ENCODE peak calls at places on chromosome 18, in nine cellular contexts. X is NCI-H1436; N is mucosa of gallbladder; L is KG1; Z is heart left ventricle; H is HT1080; V is thoracic aorta; M is activated CD8-positive, alpha-beta T cell treated with anti-CD3 and anti-CD28 coated beads, Interleukin-2, amount 10 ng/mL, durations not matched to agents 7 days and 5 days; E is stimulated activated CD4-positive, alpha-beta T cell treated with anti-CD3 and anti-CD28 coated beads, Interleukin-2, amount 100 ng/mL, for 48 hours. B is an unnamed sample.

GRCh38 chr18:7856733-7857132 is 289.6 kb downstream of the PTPRM start:
- DNase-seq in X (no peak), N (no peak), L (no peak), Z (no peak), H (peak; percentile 70), V (no peak), M (no peak), E (no peak), B (no peak)

GRCh38 chr18:26307161-26307773 is 81.0 kb downstream of the TAF4B start:
- DNase-seq in X (peak; percentile 54), N (peak; percentile 12), L (peak; percentile 5), Z (no peak), H (peak; percentile 56), V (no peak), M (peak; percentile 38), E (no peak), B (no peak)

GRCh38 chr18:3367491-3368091 is 82.4 kb upstream of the TGIF1 start:
- DNase-seq in X (no peak), N (no peak), L (no peak), Z (no peak), H (peak; percentile 15), V (no peak), M (no peak), E (no peak), B (no peak)

GRCh38 chr18:59079264-59079972 is 60.3 kb upstream of the SEC11C start:
- DNase-seq in X (no peak), N (peak; percentile 22), L (no peak), Z (no peak), H (peak; percentile 82), V (no peak), M (no peak), E (no peak), B (no peak)

GRCh38 chr18:66759017-66759416 is 155.1 kb upstream of the CDH19 start:
- DNase-seq in X (no peak), N (no peak), L (no peak), Z (no peak), H (no peak), V (no peak), M (no peak), E (no peak), B (no peak)

GRCh38 chr18:23162473-23162872 is 27.2 kb downstream of the CABLES1 start:
- DNase-seq in X (no peak), N (no peak), L (no peak), Z (no peak), H (no peak), V (no peak), M (no peak), E (no peak), B (no peak)

GRCh38 chr18:79943608-79944125 is 7.8 kb downstream of the SLC66A2 start:
- DNase-seq in X (no peak), N (no peak), L (no peak), Z (no peak), H (no peak), V (no peak), M (no peak), E (no peak), B (no peak)

GRCh38 chr18:51391731-51392130 is 194.2 kb upstream of the MEX3C start:
- DNase-seq in X (no peak), N (no peak), L (no peak), Z (no peak), H (no peak), V (no peak), M (no peak), E (no peak), B (no peak)

GRCh38 chr18:69330345-69330744 is 70.3 kb upstream of the DOK6 start:
- DNase-seq in X (no peak), N (peak; percentile 14), L (no peak), Z (no peak), H (no peak), V (no peak), M (no peak), E (no peak), B (no peak)

GRCh38 chr18:41371718-41372117 is 583.3 kb upstream of the PIK3C3 start:
- DNase-seq in X (peak; percentile 76), N (no peak), L (no peak), Z (no peak), H (no peak), V (no peak), M (no peak), E (no peak), B (no peak)

GRCh38 chr18:53935803-53936202 is 288.7 kb downstream of the MBD2 start:
- DNase-seq in X (no peak), N (no peak), L (no peak), Z (no peak), H (no peak), V (no peak), M (no peak), E (no peak), B (no peak)

GRCh38 chr18:28468903-28469302 is 292.0 kb upstream of the CDH2 start:
- DNase-seq in X (no peak), N (no peak), L (no peak), Z (no peak), H (no peak), V (no peak), M (no peak), E (no peak), B (no peak)

GRCh38 chr18:46756559-46757201 is at the start of gene ST8SIA5:
- DNase-seq in X (peak; percentile 67), N (no peak), L (no peak), Z (peak; percentile 45), H (no peak), V (no peak), M (peak; percentile 18), E (no peak), B (no peak)

GRCh38 chr18:63272638-63273037 is 46.9 kb downstream of the BCL2 start:
- DNase-seq in X (no peak), N (no peak), L (no peak), Z (no peak), H (no peak), V (no peak), M (no peak), E (no peak), B (no peak)

GRCh38 chr18:36382151-36382550 is 84.6 kb downstream of the FHOD3 start:
- DNase-seq in X (no peak), N (no peak), L (no peak), Z (no peak), H (no peak), V (no peak), M (no peak), E (no peak), B (no peak)

GRCh38 chr18:69558088-69558487 is 157.4 kb downstream of the DOK6 start:
- DNase-seq in X (no peak), N (no peak), L (no peak), Z (no peak), H (no peak), V (no peak), M (no peak), E (no peak), B (no peak)

GRCh38 chr18:2923464-2923863 is 76.7 kb downstream of the EMILIN2 start:
- DNase-seq in X (no peak), N (no peak), L (no peak), Z (no peak), H (peak; percentile 54), V (no peak), M (no peak), E (no peak), B (no peak)

GRCh38 chr18:63147973-63148372 is 171.6 kb downstream of the BCL2 start:
- DNase-seq in X (no peak), N (no peak), L (no peak), Z (no peak), H (no peak), V (no peak), M (no peak), E (no peak), B (no peak)

GRCh38 chr18:59729781-59730180 is 32.6 kb upstream of the CCBE1 start:
- DNase-seq in X (no peak), N (no peak), L (no peak), Z (no peak), H (peak; percentile 36), V (no peak), M (no peak), E (no peak), B (no peak)

GRCh38 chr18:79532690-79533058 is 136.9 kb downstream of the NFATC1 start:
- DNase-seq in X (no peak), N (no peak), L (no peak), Z (no peak), H (no peak), V (no peak), M (no peak), E (no peak), B (no peak)

GRCh38 chr18:67001052-67001451 is 397.2 kb upstream of the CDH19 start:
- DNase-seq in X (no peak), N (no peak), L (no peak), Z (no peak), H (peak; percentile 5), V (no peak), M (no peak), E (no peak), B (no peak)

GRCh38 chr18:54613174-54613573 is 22.1 kb downstream of the DYNAP start:
- DNase-seq in X (no peak), N (no peak), L (no peak), Z (no peak), H (no peak), V (no peak), M (no peak), E (no peak), B (no peak)

GRCh38 chr18:34977787-34978532 is 63.3 kb upstream of the MAPRE2 start:
- DNase-seq in X (peak; percentile 18), N (peak; percentile 74), L (peak; percentile 7), Z (peak; percentile 39), H (peak; percentile 35), V (peak; percentile 13), M (peak; percentile 71), E (peak; percentile 34), B (peak; percentile 39)

GRCh38 chr18:76889086-76889699 is 66.8 kb downstream of the ZNF236 start:
- DNase-seq in X (no peak), N (no peak), L (no peak), Z (no peak), H (no peak), V (no peak), M (no peak), E (no peak), B (no peak)

GRCh38 chr18:13218376-13219011 is at the start of gene LDLRAD4:
- DNase-seq in X (peak; percentile 39), N (no peak), L (no peak), Z (peak; percentile 79), H (no peak), V (no peak), M (peak; percentile 48), E (peak; percentile 13), B (no peak)